ENCODE peak calls at places on chromosomes 2 and 18, in four cellular contexts. N, D, A and U are unnamed samples.

GRCh38 chr2:215839309-215839708 is 174.0 kb downstream of the MREG start:
- DNase-seq in N (no peak), D (no peak), A (no peak), U (no peak)

GRCh38 chr2:96159084-96159830 is 14.0 kb upstream of the DUSP2 start:
- DNase-seq in N (no peak), D (no peak), A (peak; percentile 44), U (no peak)

GRCh38 chr2:25757906-25758305 is 84.5 kb upstream of the DTNB start:
- DNase-seq in N (no peak), D (no peak), A (no peak), U (peak; percentile 20)

GRCh38 chr2:97718942-97719341 is 5.6 kb downstream of the ZAP70 start:
- DNase-seq in N (no peak), D (no peak), A (no peak), U (no peak)

GRCh38 chr2:158783923-158784322 is 11.2 kb upstream of the DAPL1 start:
- DNase-seq in N (no peak), D (no peak), A (no peak), U (peak; percentile 46)

GRCh38 chr2:41194235-41194634 is 742.3 kb upstream of the SLC8A1 start:
- DNase-seq in N (peak; percentile 86), D (no peak), A (no peak), U (no peak)

GRCh38 chr2:130334026-130334425 is 8.7 kb upstream of the IMP4 start:
- DNase-seq in N (no peak), D (no peak), A (no peak), U (no peak)

GRCh38 chr2:100978582-100979051 is 23.5 kb upstream of the RPL31 start:
- DNase-seq in N (no peak), D (no peak), A (no peak), U (no peak)

GRCh38 chr2:64142817-64143153 is 1.4 kb downstream of the PELI1 start:
- DNase-seq in N (no peak), D (no peak), A (no peak), U (no peak)

GRCh38 chr18:54149078-54149697 is 75.3 kb downstream of the MBD2 start:
- DNase-seq in N (peak; percentile 86), D (no peak), A (no peak), U (peak; percentile 92)

GRCh38 chr2:96265840-96266569 is at the start of the genes CIAO1 and TMEM127:
- DNase-seq in N (peak; percentile 98), D (peak; percentile 95), A (peak; percentile 98), U (peak; percentile 94)

GRCh38 chr2:44836174-44836573 is 105.3 kb upstream of the SIX3 start:
- DNase-seq in N (peak; percentile 51), D (no peak), A (no peak), U (no peak)

GRCh38 chr2:196131384-196131861 is 40.0 kb downstream of the STK17B start:
- DNase-seq in N (peak; percentile 82), D (no peak), A (peak; percentile 19), U (peak; percentile 11)

GRCh38 chr2:70340921-70341765 is 39.3 kb upstream of the FAM136A start:
- DNase-seq in N (peak; percentile 73), D (peak; percentile 24), A (peak; percentile 84), U (no peak)

GRCh38 chr18:12776821-12777471 is 74.1 kb downstream of the PSMG2 start:
- DNase-seq in N (no peak), D (peak; percentile 22), A (no peak), U (no peak)

GRCh38 chr2:31877008-31877407 is 133.8 kb downstream of the MEMO1 start:
- DNase-seq in N (no peak), D (no peak), A (no peak), U (no peak)

GRCh38 chr2:228367356-228367755 is 185.9 kb upstream of the SPHKAP start:
- DNase-seq in N (no peak), D (peak; percentile 33), A (no peak), U (no peak)

GRCh38 chr18:10032331-10032979 is 118.6 kb downstream of the VAPA start:
- DNase-seq in N (no peak), D (no peak), A (peak; percentile 96), U (no peak)

GRCh38 chr2:193907561-193907960 is 1712.8 kb upstream of the TMEFF2 start:
- DNase-seq in N (no peak), D (no peak), A (no peak), U (no peak)

GRCh38 chr2:142472382-142472781 is 341.6 kb upstream of the LRP1B start:
- DNase-seq in N (no peak), D (no peak), A (no peak), U (no peak)

GRCh38 chr18:59502222-59502898 is 143.3 kb upstream of the LMAN1 start:
- DNase-seq in N (peak; percentile 27), D (no peak), A (no peak), U (peak; percentile 89)

GRCh38 chr2:234166521-234166920 is 116.0 kb downstream of the SPP2 start:
- DNase-seq in N (no peak), D (no peak), A (no peak), U (no peak)

GRCh38 chr2:215590353-215590752 is 154.5 kb upstream of the FN1 start:
- DNase-seq in N (no peak), D (no peak), A (no peak), U (no peak)

GRCh38 chr2:121095257-121096080 is 189.5 kb downstream of the TFCP2L1 start:
- DNase-seq in N (peak; percentile 54), D (peak; percentile 79), A (peak; percentile 87), U (peak; percentile 50)

GRCh38 chr18:8373486-8373885 is 235.8 kb upstream of the RAB12 start:
- DNase-seq in N (no peak), D (no peak), A (no peak), U (peak; percentile 89)

GRCh38 chr18:33584845-33585775 is 7.1 kb downstream of the ASXL3 start:
- DNase-seq in N (no peak), D (peak; percentile 7), A (peak; percentile 28), U (no peak)

GRCh38 chr2:26559044-26559405 is 81.1 kb upstream of the OTOF start:
- DNase-seq in N (no peak), D (no peak), A (no peak), U (no peak)

GRCh38 chr2:70349921-70350685 is 48.2 kb upstream of the FAM136A start:
- DNase-seq in N (no peak), D (no peak), A (no peak), U (no peak)

GRCh38 chr2:129248183-129248582 is 731.3 kb upstream of the RAB6C start:
- DNase-seq in N (no peak), D (no peak), A (no peak), U (peak; percentile 28)

GRCh38 chr2:78845786-78846185 is 179.7 kb upstream of the REG3G start:
- DNase-seq in N (peak; percentile 18), D (no peak), A (no peak), U (no peak)

GRCh38 chr2:134104754-134105153 is 149.1 kb upstream of the MGAT5 start:
- DNase-seq in N (no peak), D (no peak), A (no peak), U (no peak)

GRCh38 chr2:148989882-148990493 is 48.5 kb upstream of the LYPD6B start:
- DNase-seq in N (peak; percentile 86), D (peak; percentile 46), A (peak; percentile 68), U (peak; percentile 32)

GRCh38 chr2:236343400-236344161 is 79.4 kb upstream of the ASB18 start:
- DNase-seq in N (peak; percentile 61), D (no peak), A (peak; percentile 79), U (peak; percentile 19)